ENCODE peak calls at places on chromosomes 2 and 18, in four cellular contexts. B is RWPE1; D is CD8-positive, alpha-beta T cell; Q is thyroid gland. A is an unnamed sample.

GRCh38 chr2:80238692-80239469 is 65.7 kb downstream of the LRRTM1 start:
- DNase-seq in B (peak; percentile 33), D (no peak), Q (peak; percentile 34), A (peak; percentile 58)

GRCh38 chr2:226721541-226721940 is 78.1 kb downstream of the IRS1 start:
- DNase-seq in Q (no peak), B (no peak), D (no peak), A (no peak)

GRCh38 chr18:59172664-59173249 is 33.1 kb downstream of the SEC11C start:
- DNase-seq in Q (no peak), D (no peak), B (no peak), A (no peak)

GRCh38 chr2:239660390-239661228 is 259.8 kb upstream of the HDAC4 start:
- DNase-seq in Q (no peak), B (peak; percentile 90), D (no peak), A (no peak)

GRCh38 chr2:235634435-235635152 is 140.8 kb downstream of the AGAP1 start:
- DNase-seq in Q (no peak), D (no peak), B (no peak), A (no peak)

GRCh38 chr2:45736757-45737704 is 85.6 kb downstream of the PRKCE start:
- DNase-seq in D (no peak), B (no peak), Q (no peak), A (no peak)

GRCh38 chr2:176911-177310 is 86.9 kb downstream of the SH3YL1 start:
- DNase-seq in Q (no peak), B (peak; percentile 69), D (no peak), A (no peak)

GRCh38 chr2:20496069-20496468 is 49.2 kb downstream of the RHOB start:
- DNase-seq in B (no peak), Q (peak; percentile 39), D (no peak), A (no peak)

GRCh38 chr2:24021122-24021998 is 11.5 kb downstream of the MFSD2B start:
- DNase-seq in Q (no peak), B (peak; percentile 64), D (no peak), A (no peak)

GRCh38 chr2:78416625-78417300 is 608.7 kb upstream of the REG3G start:
- DNase-seq in Q (no peak), D (no peak), B (no peak), A (no peak)

GRCh38 chr2:26631815-26632214 is 9.4 kb downstream of the CIB4 start:
- DNase-seq in B (no peak), Q (no peak), D (no peak), A (no peak)

DNA sequence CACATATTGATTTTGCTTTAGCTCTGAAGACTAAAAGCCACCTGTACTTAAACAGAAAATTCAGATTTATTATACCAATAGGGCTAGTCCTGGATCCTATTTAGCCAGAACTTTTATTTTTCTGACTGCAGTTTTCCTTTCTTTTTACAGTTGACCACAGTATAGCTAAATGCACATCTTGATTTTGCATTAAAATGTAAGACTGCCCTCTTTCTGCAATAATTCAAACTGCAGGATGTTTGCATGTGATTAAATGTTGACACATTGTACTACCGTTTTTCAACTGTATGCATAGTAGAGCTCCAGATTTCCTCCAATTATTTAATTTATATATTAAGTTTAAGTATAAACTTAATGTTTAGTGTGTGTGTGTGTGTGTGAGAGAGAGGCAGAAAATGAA is 1262.9 kb downstream of the SUCLG1 start:
- DNase-seq in B (peak; percentile 26), D (no peak), Q (no peak), A (no peak)
- TF ChIP-seq CTCF in B (peak; percentile 56), D (no peak), Q (peak; percentile 32), A (peak; percentile 67)

GRCh38 chr18:23922939-23923338 is 91.6 kb upstream of the TTC39C start:
- DNase-seq in B (no peak), D (no peak), Q (no peak), A (no peak)

GRCh38 chr18:23921716-23922285 is 92.8 kb upstream of the TTC39C start:
- DNase-seq in B (no peak), Q (no peak), D (no peak), A (no peak)

GRCh38 chr18:23916338-23916737 is 98.2 kb upstream of the TTC39C start:
- DNase-seq in B (no peak), Q (no peak), D (no peak), A (no peak)

GRCh38 chr18:23920054-23920453 is 94.5 kb upstream of the TTC39C start:
- DNase-seq in B (no peak), D (no peak), Q (no peak), A (no peak)

GRCh38 chr18:23918395-23919032 is 96.0 kb upstream of the TTC39C start:
- DNase-seq in Q (peak; percentile 70), D (peak; percentile 72), B (peak; percentile 36), A (peak; percentile 57)
- H3K27ac ChIP-seq in Q (no peak overlapping the region), D (no peak overlapping the region), B (no peak overlapping the region), A (no peak overlapping the region)

GRCh38 chr2:50509852-50510251 is 522.1 kb downstream of the NRXN1 start:
- DNase-seq in Q (no peak), D (no peak), B (no peak), A (no peak)

GRCh38 chr2:50515638-50516037 is 516.3 kb downstream of the NRXN1 start:
- DNase-seq in D (no peak), B (no peak), Q (no peak), A (no peak)

GRCh38 chr2:50512397-50512796 is 519.5 kb downstream of the NRXN1 start:
- DNase-seq in D (no peak), B (no peak), Q (no peak), A (no peak)

GRCh38 chr2:50514881-50515280 is 517.1 kb downstream of the NRXN1 start:
- DNase-seq in Q (no peak), B (no peak), D (no peak), A (peak; percentile 39)

DNA sequence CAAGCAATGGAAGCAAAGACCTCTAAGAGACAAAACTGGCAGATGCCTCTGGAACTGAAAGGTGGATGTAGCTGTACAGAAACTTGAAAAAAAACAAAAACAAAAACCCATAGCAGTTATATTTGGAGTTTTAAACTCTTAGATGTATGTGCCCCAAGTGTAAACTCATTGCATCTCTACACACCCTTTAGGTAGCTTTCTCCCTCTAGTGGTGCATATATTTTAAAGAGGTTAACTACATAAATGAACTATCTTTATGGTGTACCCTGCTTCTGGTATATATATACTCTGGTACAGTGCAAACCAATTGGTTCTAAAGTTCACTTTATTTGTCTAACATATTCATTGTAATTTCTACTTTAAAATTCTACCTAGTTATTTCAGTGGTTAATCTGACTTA is 518.2 kb downstream of the NRXN1 start:
- DNase-seq in B (no peak), Q (no peak), D (no peak), A (no peak)
- TF ChIP-seq CTCF in B (no peak), Q (no peak), D (no peak), A (no peak)

GRCh38 chr18:28063181-28063790 is 113.6 kb downstream of the CDH2 start:
- DNase-seq in Q (no peak), D (no peak), B (no peak), A (no peak)

GRCh38 chr18:28065793-28066186 is 111.1 kb downstream of the CDH2 start:
- DNase-seq in B (no peak), D (no peak), Q (no peak), A (no peak)

GRCh38 chr18:28062446-28062845 is 114.5 kb downstream of the CDH2 start:
- DNase-seq in D (no peak), Q (no peak), B (no peak), A (no peak)

GRCh38 chr18:28067346-28067745 is 109.6 kb downstream of the CDH2 start:
- DNase-seq in Q (no peak), D (no peak), B (no peak), A (no peak)

GRCh38 chr18:28065031-28065792 is 111.7 kb downstream of the CDH2 start:
- DNase-seq in D (no peak), B (peak; percentile 11), Q (no peak), A (no peak)
- H3K27ac ChIP-seq in D (no peak overlapping the region), B (no peak overlapping the region), Q (no peak overlapping the region), A (no peak overlapping the region)

A was measured in dorsolateral prefrontal cortex.